ENCODE peak calls at places on chromosomes 12 and 14, in five cellular contexts. P is NCI-H345, D is NCI-H748 treated with DMSO at 0.1 percent for 48 hours, G is NCI-H1105 treated with DMSO at 0.1 percent for 48 hours, L is epithelial cell of esophagus. Y is an unnamed sample.

GRCh38 chr14:89695846-89696245 is 258.7 kb downstream of the EFCAB11 start:
- DNase-seq in L (no peak), P (no peak), G (no peak), D (no peak), Y (no peak)

GRCh38 chr12:54138219-54138618 is 50.6 kb downstream of the SMUG1 start:
- DNase-seq in G (no peak), L (no peak), D (no peak), P (no peak), Y (no peak)

GRCh38 chr12:57165741-57166140 is 18.3 kb upstream of the LRP1-AS start:
- DNase-seq in P (no peak), L (peak), G (no peak), D (no peak), Y (peak)

GRCh38 chr14:61147898-61148549 is 133.1 kb downstream of the TMEM30B start:
- DNase-seq in P (no peak), D (no peak), L (peak), G (no peak), Y (peak)

GRCh38 chr12:4855121-4855924 is 54.4 kb upstream of the KCNA1 start:
- DNase-seq in P (peak), D (peak), L (peak), G (peak), Y (peak)

GRCh38 chr12:13661005-13661887 is 320.2 kb downstream of the GRIN2B start:
- DNase-seq in P (peak), G (peak), D (peak), L (peak), Y (peak)

GRCh38 chr12:130433411-130433810 is 95.7 kb downstream of the PIWIL1 start:
- DNase-seq in P (no peak), G (no peak), L (no peak), D (no peak), Y (no peak)

GRCh38 chr12:123942911-123943648 is 29.6 kb downstream of the CCDC92 start:
- DNase-seq in G (no peak), P (no peak), L (no peak), D (no peak), Y (no peak)

GRCh38 chr12:107395817-107396216 is 289.8 kb upstream of the PWP1 start:
- DNase-seq in D (no peak), P (peak), G (no peak), L (no peak), Y (no peak)

GRCh38 chr14:36505892-36506731 is 13.9 kb downstream of the NKX2-1 start:
- DNase-seq in L (no peak), G (peak), D (no peak), P (no peak), Y (no peak)

GRCh38 chr12:105748806-105749600 is 389.8 kb downstream of the NUAK1 start:
- DNase-seq in D (no peak), L (peak), P (no peak), G (no peak), Y (peak)

GRCh38 chr12:105933671-105934665 is 204.8 kb downstream of the NUAK1 start:
- DNase-seq in P (no peak), G (peak), L (peak), D (no peak), Y (peak)

GRCh38 chr14:85531141-85531593 is 1.2 kb downstream of the FLRT2 start:
- DNase-seq in L (peak), G (no peak), D (peak), P (no peak), Y (peak)

GRCh38 chr12:57087689-57088441 is 1.0 kb upstream of the NAB2 start:
- DNase-seq in P (peak), L (peak), D (no peak), G (peak), Y (peak)

GRCh38 chr12:67356400-67356799 is 87.2 kb downstream of the CAND1 start:
- DNase-seq in G (peak), L (no peak), P (peak), D (no peak), Y (no peak)

GRCh38 chr12:124904306-124905098 is 9.9 kb downstream of the UBC start:
- DNase-seq in L (peak), D (no peak), P (no peak), G (no peak), Y (peak)

GRCh38 chr12:104763163-104763805 is 194.8 kb downstream of the SLC41A2 start:
- DNase-seq in G (no peak), D (no peak), P (no peak), L (peak), Y (peak)

GRCh38 chr14:49173765-49174373 is 412.3 kb downstream of the RPS29 start:
- DNase-seq in P (peak), D (peak), G (peak), L (peak), Y (peak)

GRCh38 chr12:116333402-116333801 is 55.9 kb upstream of the MED13L start:
- DNase-seq in P (no peak), D (no peak), G (no peak), L (no peak), Y (no peak)

GRCh38 chr12:51926718-51927117 is 19.4 kb downstream of the ACVRL1 start:
- DNase-seq in L (peak), D (no peak), P (peak), G (no peak), Y (peak)

GRCh38 chr14:64493455-64493854 is 10.2 kb downstream of the ZBTB25 start:
- DNase-seq in D (no peak), P (no peak), L (no peak), G (no peak), Y (no peak)

GRCh38 chr14:68663385-68664076 is 129.3 kb downstream of the ZFP36L1 start:
- DNase-seq in G (no peak), D (no peak), P (no peak), L (no peak), Y (peak)

GRCh38 chr12:86551146-86551571 is 295.0 kb upstream of the MGAT4C start:
- DNase-seq in P (no peak), L (no peak), D (no peak), G (no peak), Y (no peak)

GRCh38 chr14:96478119-96478518 is 24.1 kb upstream of the PAPOLA start:
- DNase-seq in G (no peak), P (no peak), D (no peak), L (no peak), Y (no peak)

GRCh38 chr12:76519538-76519937 is 40.0 kb downstream of the OSBPL8 start:
- DNase-seq in L (peak), D (no peak), P (no peak), G (no peak), Y (no peak)

GRCh38 chr14:68977741-68978549 is 1.2 kb downstream of the ACTN1 start:
- DNase-seq in D (peak), L (peak), P (peak), G (peak), Y (peak)